ENCODE peak calls at places on chromosomes 3 and 15, in four cellular contexts. I is uterus, B is SK-N-SH, L is A673. S is an unnamed sample. For H3K4me1 and H3K9me3, the result is how much of the 10 kb centered on the place peaks cover.

GRCh38 chr15:31337352-31338031 is 10.9 kb downstream of the KLF13 start:
- DNase-seq in I (no peak), B (no peak), L (no peak), S (peak)

GRCh38 chr3:115100172-115100571 is 46.9 kb downstream of the ZBTB20 start:
- DNase-seq in I (no peak), B (peak), L (peak), S (peak)

GRCh38 chr3:133408366-133408765 is 8.5 kb downstream of the BFSP2 start:
- DNase-seq in I (no peak), B (no peak), L (no peak), S (no peak)

GRCh38 chr15:27861171-27861570 is 237.9 kb downstream of the OCA2 start:
- DNase-seq in I (no peak), B (no peak), L (no peak), S (no peak)

GRCh38 chr3:106206165-106206564 is 337.4 kb upstream of the CBLB start:
- DNase-seq in I (no peak), B (no peak), L (peak), S (peak)

GRCh38 chr3:51190199-51190598 is 194.9 kb upstream of the MANF start:
- DNase-seq in I (no peak), B (no peak), L (no peak), S (no peak)

GRCh38 chr3:9098716-9099675 is 135.7 kb upstream of the RAD18 start:
- DNase-seq in I (no peak), B (peak), L (no peak), S (no peak)

GRCh38 chr15:78734441-78735064 is 76.7 kb downstream of the ADAMTS7 start:
- DNase-seq in I (no peak), B (no peak), L (no peak), S (no peak)

GRCh38 chr3:59243476-59243875 is 193.7 kb upstream of the CFAP20DC start:
- DNase-seq in I (no peak), B (no peak), L (no peak), S (no peak)

GRCh38 chr15:31352283-31352880 is 25.7 kb downstream of the KLF13 start:
- DNase-seq in I (no peak), B (peak), L (no peak), S (no peak)

GRCh38 chr15:66846031-66846430 is 144.0 kb downstream of the SMAD6 start:
- DNase-seq in I (no peak), B (no peak), L (no peak), S (no peak)

GRCh38 chr3:185532881-185533280 is 19.5 kb downstream of the LIPH start:
- DNase-seq in I (no peak), B (no peak), L (no peak), S (no peak)

GRCh38 chr15:69724331-69724730 is 271.7 kb downstream of the RPLP1 start:
- DNase-seq in I (no peak), B (no peak), L (no peak), S (no peak)

GRCh38 chr3:167882057-167882667 is 146.6 kb downstream of the SERPINI1 start:
- DNase-seq in I (no peak), B (peak), L (peak), S (no peak)

GRCh38 chr15:68427366-68427765 is 4.6 kb downstream of the ITGA11 start:
- DNase-seq in I (peak), B (no peak), L (no peak), S (no peak)

GRCh38 chr3:156685752-156686151 is 11.4 kb downstream of the TIPARP start:
- DNase-seq in I (no peak), B (no peak), L (no peak), S (no peak)
- H3K4me1 ChIP-seq in I (under half), B (half or more), L (half or more), S (half or more)

GRCh38 chr15:23759964-23760363 is 72.9 kb upstream of the NDN start:
- DNase-seq in I (no peak), B (no peak), L (no peak), S (no peak)
- H3K9me3 ChIP-seq in I (under half), B (under half), L (under half), S (under half)

GRCh38 chr15:97995881-97996603 is 35.5 kb downstream of the ARRDC4 start:
- DNase-seq in I (peak), B (no peak), L (peak), S (no peak)
- H3K27ac ChIP-seq in I (no peak), B (no peak), L (no peak), S (no peak)

DNA sequence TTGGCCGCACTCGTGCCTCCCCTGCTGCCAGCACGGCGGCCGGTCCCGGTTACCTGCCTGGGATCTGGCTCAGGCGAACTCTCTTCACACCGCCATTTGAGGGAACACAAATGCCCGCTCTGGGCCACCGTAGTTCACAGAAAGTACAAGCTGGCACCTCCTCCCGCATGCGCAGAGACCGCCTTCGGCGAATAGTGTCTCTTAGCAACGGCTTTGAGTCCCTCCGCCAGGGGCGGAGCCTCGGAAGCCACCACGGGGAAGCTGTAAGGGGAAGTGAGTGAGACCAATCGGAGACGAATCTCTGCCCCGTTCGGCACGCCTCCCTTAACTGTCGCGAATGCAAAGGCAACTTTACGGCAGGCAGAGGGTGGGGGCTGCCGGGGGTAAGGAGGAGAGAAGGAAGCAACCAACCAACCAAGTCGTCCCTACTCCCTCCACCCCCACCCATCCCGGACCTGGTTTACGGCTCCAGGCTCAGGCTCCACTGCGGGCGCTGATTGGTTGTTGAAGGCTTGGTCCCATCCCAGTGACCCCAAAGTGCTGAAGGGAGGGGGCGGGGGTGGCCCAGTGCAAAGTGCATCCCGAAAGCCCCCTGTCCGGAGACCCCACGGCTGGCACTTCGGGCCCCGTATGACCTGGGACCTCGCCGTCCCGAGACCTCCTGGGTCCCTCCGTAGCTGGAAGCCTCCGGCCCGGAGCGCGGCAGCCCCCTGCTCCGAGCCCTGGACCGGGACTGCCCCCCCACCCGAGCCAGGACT is at the start of the genes ASB7 and LINS1:
- DNase-seq in I (peak), B (peak), L (peak), S (peak)
- H3K4me1 ChIP-seq in I (under half), B (under half), L (under half), S (half or more)

GRCh38 chr15:25188551-25189101 is 233.8 kb downstream of the SNRPN start:
- DNase-seq in I (no peak), B (no peak), L (no peak), S (no peak)

GRCh38 chr15:25189551-25189950 is 234.8 kb downstream of the SNRPN start:
- DNase-seq in I (no peak), B (no peak), L (no peak), S (no peak)

GRCh38 chr15:25186906-25187645 is 232.3 kb downstream of the SNRPN start:
- DNase-seq in I (no peak), B (no peak), L (no peak), S (no peak)

GRCh38 chr15:25186411-25186810 is 231.6 kb downstream of the SNRPN start:
- DNase-seq in I (no peak), B (no peak), L (no peak), S (no peak)

GRCh38 chr15:25188051-25188450 is 233.3 kb downstream of the SNRPN start:
- DNase-seq in I (no peak), B (no peak), L (no peak), S (no peak)
- H3K9me3 ChIP-seq in I (under half), B (under half), L (under half), S (under half)

GRCh38 chr15:74039656-74040010 is 42.7 kb downstream of the GOLGA6A start:
- DNase-seq in I (no peak), B (no peak), L (no peak), S (no peak)
- H3K27ac ChIP-seq in I (peak), B (no peak), L (no peak), S (no peak)

GRCh38 chr3:30577788-30578187 is 28.6 kb upstream of the TGFBR2 start:
- DNase-seq in I (no peak), B (no peak), L (no peak), S (no peak)

GRCh38 chr3:30578479-30578878 is 27.9 kb upstream of the TGFBR2 start:
- DNase-seq in I (peak), B (no peak), L (no peak), S (no peak)

GRCh38 chr3:30581067-30581585 is 25.3 kb upstream of the TGFBR2 start:
- DNase-seq in I (no peak), B (no peak), L (no peak), S (no peak)

GRCh38 chr3:30576946-30577345 is 29.5 kb upstream of the TGFBR2 start:
- DNase-seq in I (no peak), B (no peak), L (no peak), S (no peak)

GRCh38 chr3:30578986-30579579 is 27.3 kb upstream of the TGFBR2 start:
- DNase-seq in I (peak), B (no peak), L (no peak), S (no peak)
- H3K4me1 ChIP-seq in I (under half), B (under half), L (under half), S (under half)

S was measured in CD4-positive, alpha-beta memory T cell.